ENCODE peak calls at places on chromosomes 7 and 10, in six cellular contexts. D is neuronal stem cell, I is mesenchymal stem cell, M is H9, L is H1, X is trophoblast cell. S is an unnamed sample.

GRCh38 chr10:98267069-98267893 is 713 bp downstream of the LOXL4 start:
- DNase-seq in D (no peak), M (no peak), L (no peak), X (no peak), I (no peak), S (no peak)

GRCh38 chr7:12066561-12066960 is 144.5 kb upstream of the TMEM106B start:
- DNase-seq in I (no peak), X (peak; percentile 26), M (no peak), D (no peak), L (no peak), S (peak; percentile 21)

GRCh38 chr10:60167056-60167455 is 222.6 kb downstream of the ANK3 start:
- DNase-seq in D (no peak), M (no peak), I (no peak), X (no peak), L (no peak), S (no peak)

GRCh38 chr10:11173062-11173461 is 155.4 kb downstream of the CELF2 start:
- DNase-seq in M (no peak), I (no peak), X (no peak), D (no peak), L (no peak), S (no peak)

GRCh38 chr7:19026888-19027287 is 90.5 kb downstream of the TWIST1 start:
- DNase-seq in I (peak; percentile 15), M (no peak), D (no peak), L (no peak), X (no peak), S (peak; percentile 54)

GRCh38 chr7:45924283-45924682 is 3.2 kb upstream of the IGFBP3 start:
- DNase-seq in L (no peak), X (peak; percentile 65), M (no peak), I (peak; percentile 85), D (no peak), S (peak; percentile 76)

GRCh38 chr10:114393886-114394285 is 10.4 kb downstream of the AFAP1L2 start:
- DNase-seq in I (no peak), X (no peak), D (no peak), L (no peak), M (no peak), S (no peak)

GRCh38 chr7:77327932-77328628 is 88.1 kb downstream of the GSAP start:
- DNase-seq in L (no peak), D (no peak), M (no peak), I (no peak), X (no peak), S (no peak)

GRCh38 chr10:65377687-65378086 is 1548.1 kb upstream of the LRRTM3 start:
- DNase-seq in M (no peak), D (peak; percentile 21), L (no peak), X (no peak), I (no peak), S (no peak)

GRCh38 chr10:122044045-122044661 is 55.2 kb downstream of the TACC2 start:
- DNase-seq in D (peak; percentile 50), X (no peak), M (no peak), L (no peak), I (no peak), S (peak; percentile 49)

GRCh38 chr7:17521437-17521836 is 223.0 kb downstream of the AHR start:
- DNase-seq in D (no peak), L (no peak), I (peak; percentile 76), X (no peak), M (no peak), S (peak; percentile 84)

GRCh38 chr7:69654381-69654780 is 56.1 kb downstream of the AUTS2 start:
- DNase-seq in I (no peak), X (no peak), M (no peak), L (no peak), D (no peak), S (no peak)

GRCh38 chr7:114530074-114530611 is 115.5 kb downstream of the FOXP2 start:
- DNase-seq in L (no peak), X (no peak), I (peak; percentile 43), M (no peak), D (no peak), S (peak; percentile 36)

GRCh38 chr10:80536361-80536835 is 1.3 kb upstream of the SH2D4B start:
- DNase-seq in M (no peak), D (no peak), X (no peak), I (no peak), L (no peak), S (no peak)

GRCh38 chr7:117857718-117858117 is 15.5 kb downstream of the CTTNBP2 start:
- DNase-seq in I (no peak), D (no peak), M (no peak), X (no peak), L (no peak), S (no peak)

GRCh38 chr7:45182856-45183710 is 25.5 kb downstream of the RAMP3 start:
- DNase-seq in I (no peak), M (peak; percentile 24), L (no peak), X (no peak), D (no peak), S (no peak)

GRCh38 chr10:93876391-93876790 is 17.4 kb upstream of the SLC35G1 start:
- DNase-seq in D (no peak), M (no peak), X (peak; percentile 42), I (peak; percentile 45), L (no peak), S (peak; percentile 27)

GRCh38 chr10:43362191-43362839 is 9.1 kb upstream of the FXYD4 start:
- DNase-seq in M (peak; percentile 99), D (peak; percentile 91), I (peak; percentile 88), L (peak; percentile 86), X (peak; percentile 98), S (peak; percentile 52)

GRCh38 chr7:41777894-41778596 is 75.2 kb upstream of the INHBA start:
- DNase-seq in X (peak; percentile 65), D (no peak), I (no peak), M (no peak), L (no peak), S (no peak)

GRCh38 chr7:117444646-117445045 is 17.4 kb upstream of the ASZ1 start:
- DNase-seq in I (no peak), X (no peak), D (no peak), L (no peak), M (no peak), S (no peak)

GRCh38 chr10:126907423-126907970 is 2.3 kb downstream of the DOCK1 start:
- DNase-seq in D (no peak), L (no peak), M (peak; percentile 27), I (no peak), X (no peak), S (no peak)
- H3K23ac ChIP-seq in D (peak overlapping the region; percentile 61), L (no peak overlapping the region), M (no peak overlapping the region), I (no peak overlapping the region), X (no peak overlapping the region), S (no peak overlapping the region)

GRCh38 chr7:157539521-157539920 is 202.7 kb downstream of the DNAJB6 start:
- DNase-seq in M (no peak), L (no peak), X (no peak), D (no peak), I (no peak), S (no peak)
- H4K91ac ChIP-seq in M (no peak overlapping the region), L (no peak overlapping the region), X (no peak overlapping the region), D (no peak overlapping the region), I (no peak overlapping the region), S (no peak overlapping the region)

DNA sequence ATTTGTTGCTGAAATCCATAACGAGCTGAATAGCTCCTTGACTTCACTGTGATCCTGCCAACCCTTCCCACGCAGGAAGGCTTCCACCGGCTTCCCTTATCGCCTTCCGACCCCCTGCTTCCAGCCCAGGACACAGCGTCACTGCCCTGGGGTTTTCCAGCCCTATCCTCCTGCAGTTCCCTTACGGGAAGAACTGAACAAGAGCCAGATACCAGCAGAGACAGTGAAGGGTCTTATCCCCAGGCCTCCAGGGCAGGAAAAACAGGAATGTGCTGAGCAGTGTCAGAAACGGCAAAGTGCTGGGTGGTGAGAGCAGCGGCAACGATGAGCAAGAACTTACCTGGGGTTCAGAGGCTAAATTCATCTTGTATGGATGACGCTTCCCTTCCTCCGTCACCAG is 22.4 kb downstream of the PDLIM1 start:
- DNase-seq in M (no peak), D (no peak), L (no peak), X (peak; percentile 94), I (peak; percentile 93), S (peak; percentile 60)
- H3K23ac ChIP-seq in M (no peak overlapping the region), D (no peak overlapping the region), L (no peak overlapping the region), X (no peak overlapping the region), I (no peak overlapping the region), S (peak overlapping the region; percentile 28)

DNA sequence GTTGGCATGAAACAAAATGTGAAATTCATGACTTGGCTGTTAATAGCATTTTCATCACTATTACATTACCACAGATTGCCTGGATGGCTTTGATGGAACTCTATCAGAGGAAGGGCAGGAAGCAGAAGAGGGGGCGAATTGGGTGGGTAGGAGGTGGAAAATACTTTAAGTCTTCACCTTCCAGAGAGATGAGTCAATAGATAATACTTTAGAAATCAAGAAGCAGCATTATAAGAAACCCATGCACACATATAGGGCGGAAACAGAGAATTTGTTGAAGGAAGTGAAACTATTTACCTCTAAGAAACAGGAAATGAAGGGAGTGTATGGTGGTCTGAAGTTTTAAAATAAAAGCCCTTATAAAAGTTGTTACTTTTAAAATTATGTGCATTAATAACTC is 152.1 kb upstream of the TARP start:
- DNase-seq in L (no peak), X (no peak), M (no peak), D (no peak), I (no peak), S (no peak)
- H4K91ac ChIP-seq in L (no peak overlapping the region), X (no peak overlapping the region), M (no peak overlapping the region), D (no peak overlapping the region), I (no peak overlapping the region), S (no peak overlapping the region)

DNA sequence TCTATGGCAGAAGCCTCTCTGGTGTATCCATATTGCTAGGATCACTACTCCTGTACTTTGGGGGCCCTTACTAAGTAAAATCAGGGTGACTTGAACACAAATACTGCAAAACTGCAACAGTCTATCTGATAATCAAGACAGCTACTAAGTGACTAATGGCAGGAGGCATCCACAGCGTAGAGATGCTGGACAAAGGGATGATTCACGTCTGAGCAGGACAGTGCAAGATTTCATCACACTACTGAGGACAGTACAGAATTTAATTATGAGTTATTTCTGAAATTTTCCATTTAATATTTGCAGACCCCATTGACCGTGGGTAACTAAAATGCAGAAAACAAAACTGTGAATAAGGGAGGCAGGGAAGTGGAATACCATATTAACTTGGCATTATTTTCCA is 10.4 kb downstream of the CUL2 start:
- DNase-seq in I (peak; percentile 89), D (no peak), L (no peak), M (no peak), X (peak; percentile 48), S (peak; percentile 89)
- H3K23ac ChIP-seq in I (no peak overlapping the region), D (no peak overlapping the region), L (no peak overlapping the region), M (no peak overlapping the region), X (no peak overlapping the region), S (no peak overlapping the region)

GRCh38 chr7:2472744-2473143 is 3.5 kb downstream of the GRIFIN start:
- DNase-seq in I (no peak), L (no peak), X (no peak), D (no peak), M (no peak), S (no peak)

GRCh38 chr7:2474224-2474623 is 2.0 kb downstream of the GRIFIN start:
- DNase-seq in M (no peak), I (no peak), X (no peak), D (no peak), L (no peak), S (no peak)

GRCh38 chr7:2474813-2475677 is 1.2 kb downstream of the GRIFIN start:
- DNase-seq in L (no peak), I (no peak), X (no peak), M (no peak), D (no peak), S (no peak)

GRCh38 chr7:2475678-2476015 is 551 bp downstream of the GRIFIN start:
- DNase-seq in X (no peak), M (no peak), L (no peak), I (no peak), D (no peak), S (no peak)

GRCh38 chr7:2473496-2474180 is 2.6 kb downstream of the GRIFIN start:
- DNase-seq in X (no peak), D (no peak), I (no peak), L (no peak), M (no peak), S (no peak)
- H4K91ac ChIP-seq in X (no peak overlapping the region), D (no peak overlapping the region), I (no peak overlapping the region), L (peak overlapping the region; percentile 78), M (no peak overlapping the region), S (no peak overlapping the region)

GRCh38 chr10:84126785-84127167 is 12.5 kb upstream of the GHITM start:
- DNase-seq in D (no peak), M (no peak), L (no peak), X (no peak), I (no peak), S (no peak)
- H3K23ac ChIP-seq in D (no peak overlapping the region), M (no peak overlapping the region), L (no peak overlapping the region), X (no peak overlapping the region), I (no peak overlapping the region), S (no peak overlapping the region)